ENCODE peak calls at places on chromosomes 6 and 20, in five cellular contexts. X is A549, N is H1, P is K562, E is HepG2. Q is an unnamed sample.

GRCh38 chr6:42532038-42532669 is 31.7 kb upstream of the UBR2 start:
- DNase-seq in X (peak), N (no peak), P (peak), E (peak), Q (no peak)

GRCh38 chr20:60049601-60050000 is 91.4 kb downstream of the CDH26 start:
- DNase-seq in X (no peak), N (no peak), P (no peak), E (no peak), Q (no peak)

GRCh38 chr6:139369568-139370046 is 4.8 kb downstream of the CITED2 start:
- DNase-seq in X (peak), N (no peak), P (no peak), E (peak), Q (no peak)

GRCh38 chr20:51553897-51554504 is 11.5 kb upstream of the NFATC2 start:
- DNase-seq in X (no peak), N (no peak), P (no peak), E (no peak), Q (no peak)

GRCh38 chr6:17339308-17339670 is 54.1 kb upstream of the CAP2 start:
- DNase-seq in X (no peak), N (no peak), P (no peak), E (no peak), Q (no peak)

GRCh38 chr6:32254761-32255211 is 30.9 kb upstream of the NOTCH4 start:
- DNase-seq in X (no peak), N (peak), P (no peak), E (no peak), Q (no peak)

GRCh38 chr20:9280654-9281053 is 211.8 kb downstream of the PLCB4 start:
- DNase-seq in X (no peak), N (no peak), P (no peak), E (no peak), Q (no peak)

GRCh38 chr6:116074732-116075387 is 14.2 kb upstream of the FRK start:
- DNase-seq in X (no peak), N (no peak), P (no peak), E (no peak), Q (no peak)

GRCh38 chr6:157641837-157642236 is 181.2 kb upstream of the SNX9 start:
- DNase-seq in X (no peak), N (no peak), P (no peak), E (no peak), Q (no peak)

GRCh38 chr6:96394727-96395126 is 126.9 kb upstream of the UFL1 start:
- DNase-seq in X (peak), N (no peak), P (no peak), E (peak), Q (no peak)

GRCh38 chr6:148947621-148948444 is 201.0 kb downstream of the UST start:
- DNase-seq in X (peak), N (peak), P (peak), E (peak), Q (peak)

GRCh38 chr6:130843575-130844320 is 16.5 kb downstream of the SMLR1 start:
- DNase-seq in X (peak), N (no peak), P (no peak), E (peak), Q (peak)

GRCh38 chr20:36812601-36813000 is 39.0 kb upstream of the DSN1 start:
- DNase-seq in X (no peak), N (no peak), P (no peak), E (no peak), Q (no peak)

GRCh38 chr20:45359406-45360148 is 3.4 kb upstream of the SYS1 start:
- DNase-seq in X (no peak), N (no peak), P (no peak), E (peak), Q (no peak)

GRCh38 chr6:118780728-118781127 is 113.2 kb upstream of the ASF1A start:
- DNase-seq in X (no peak), N (no peak), P (no peak), E (no peak), Q (no peak)

GRCh38 chr20:2301164-2301622 is 5.4 kb downstream of the TGM3 start:
- DNase-seq in X (peak), N (no peak), P (peak), E (peak), Q (peak)

GRCh38 chr20:36644032-36644712 is 1.8 kb downstream of the SLA2 start:
- DNase-seq in X (no peak), N (no peak), P (no peak), E (no peak), Q (no peak)

GRCh38 chr6:90121982-90122381 is 174.7 kb downstream of the BACH2 start:
- DNase-seq in X (no peak), N (no peak), P (no peak), E (no peak), Q (no peak)

GRCh38 chr6:44396968-44397367 is 9.5 kb downstream of the CDC5L start:
- DNase-seq in X (no peak), N (no peak), P (no peak), E (no peak), Q (no peak)
- TF ChIP-seq KDM1A in X (no peak), N (no peak), P (no peak), E (no peak), Q (no peak)

GRCh38 chr6:106788761-106789160 is 159.4 kb downstream of the QRSL1 start:
- DNase-seq in X (no peak), N (no peak), P (no peak), E (no peak), Q (no peak)

GRCh38 chr6:106790935-106791334 is 161.6 kb downstream of the QRSL1 start:
- DNase-seq in X (peak), N (no peak), P (no peak), E (no peak), Q (no peak)

GRCh38 chr6:106789436-106790145 is 160.2 kb downstream of the QRSL1 start:
- DNase-seq in X (no peak), N (no peak), P (no peak), E (no peak), Q (no peak)

GRCh38 chr6:106792536-106793236 is 163.3 kb downstream of the QRSL1 start:
- DNase-seq in X (no peak), N (no peak), P (no peak), E (peak), Q (no peak)

DNA sequence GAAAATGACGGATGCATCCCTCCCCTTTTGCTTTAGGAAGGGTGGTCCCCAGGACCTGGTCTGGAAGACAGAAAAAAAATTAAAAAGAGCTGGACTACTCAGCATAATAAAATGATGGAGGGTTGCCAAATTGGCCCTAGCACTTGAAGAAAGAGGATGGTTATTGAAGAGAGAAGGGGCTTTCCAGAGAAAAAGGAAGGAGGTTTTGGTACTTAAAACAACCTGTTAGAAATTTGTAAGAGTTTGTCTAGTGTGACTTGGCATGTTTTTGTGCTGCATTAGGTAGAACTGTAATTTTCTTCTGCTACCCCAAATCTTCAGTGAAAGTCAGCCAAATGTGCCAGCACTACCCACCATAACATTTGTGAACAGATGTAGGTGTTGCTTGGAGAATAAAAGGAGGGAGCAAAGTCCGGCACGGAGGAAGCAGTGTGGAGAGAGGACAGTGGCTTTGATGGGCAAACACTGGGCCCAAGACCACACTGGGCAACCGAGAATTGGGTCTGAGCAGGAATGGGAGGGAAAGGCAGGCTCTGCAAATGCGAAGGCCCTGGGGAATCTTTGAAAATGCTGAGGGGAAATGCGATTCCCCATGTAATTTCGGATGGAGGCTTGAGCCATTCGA is 160.9 kb downstream of the QRSL1 start:
- DNase-seq in X (no peak), N (no peak), P (no peak), E (peak), Q (no peak)
- TF ChIP-seq KDM1A in X (no peak), N (no peak), P (no peak), E (no peak), Q (no peak)

GRCh38 chr6:152863618-152864326 is 113.2 kb downstream of the VIP start:
- DNase-seq in X (peak), N (peak), P (peak), E (peak), Q (peak)
- TF ChIP-seq KDM1A in X (no peak), N (no peak), P (no peak), E (no peak), Q (no peak)

GRCh38 chr6:30075094-30075986 is at the start of gene RNF39:
- DNase-seq in X (no peak), N (peak), P (peak), E (peak), Q (no peak)

GRCh38 chr6:30073489-30074240 is 1.9 kb downstream of the RNF39 start:
- DNase-seq in X (no peak), N (no peak), P (no peak), E (no peak), Q (no peak)

GRCh38 chr6:30075987-30076311 is 380 bp upstream of the RNF39 start:
- DNase-seq in X (no peak), N (no peak), P (no peak), E (no peak), Q (no peak)

GRCh38 chr6:30076333-30076732 is 764 bp upstream of the RNF39 start:
- DNase-seq in X (no peak), N (no peak), P (no peak), E (peak), Q (no peak)

GRCh38 chr6:30074331-30075093 is 1.1 kb downstream of the RNF39 start:
- DNase-seq in X (no peak), N (peak), P (no peak), E (no peak), Q (no peak)
- TF ChIP-seq KDM1A in X (no peak), N (no peak), P (no peak), E (no peak), Q (no peak)

GRCh38 chr6:134099770-134100169 is 47.3 kb upstream of the SLC2A12 start:
- DNase-seq in X (no peak), N (no peak), P (no peak), E (no peak), Q (no peak)

GRCh38 chr6:134093007-134093573 is 40.7 kb upstream of the SLC2A12 start:
- DNase-seq in X (no peak), N (no peak), P (no peak), E (no peak), Q (peak)

GRCh38 chr6:134094436-134094835 is 42.0 kb upstream of the SLC2A12 start:
- DNase-seq in X (no peak), N (no peak), P (no peak), E (no peak), Q (no peak)

GRCh38 chr6:134098276-134098675 is 45.9 kb upstream of the SLC2A12 start:
- DNase-seq in X (no peak), N (no peak), P (no peak), E (no peak), Q (no peak)

GRCh38 chr6:134097114-134097707 is 44.8 kb upstream of the SLC2A12 start:
- DNase-seq in X (peak), N (peak), P (peak), E (peak), Q (peak)
- TF ChIP-seq KDM1A in X (no peak), N (no peak), P (no peak), E (no peak), Q (no peak)

GRCh38 chr6:78629836-78630235 is 237.5 kb upstream of the IRAK1BP1 start:
- DNase-seq in X (no peak), N (no peak), P (no peak), E (no peak), Q (no peak)

GRCh38 chr6:78623567-78623966 is 243.8 kb upstream of the IRAK1BP1 start:
- DNase-seq in X (no peak), N (no peak), P (no peak), E (no peak), Q (no peak)

GRCh38 chr6:78629154-78629721 is 238.1 kb upstream of the IRAK1BP1 start:
- DNase-seq in X (no peak), N (peak), P (no peak), E (no peak), Q (no peak)
- TF ChIP-seq KDM1A in X (no peak), N (no peak), P (no peak), E (no peak), Q (no peak)

GRCh38 chr6:13183446-13184088 is 144.8 kb downstream of the TBC1D7 start:
- DNase-seq in X (no peak), N (no peak), P (no peak), E (no peak), Q (no peak)
- TF ChIP-seq KDM1A in X (no peak), N (no peak), P (no peak), E (no peak), Q (no peak)

GRCh38 chr6:71476872-71477271 is 188.3 kb downstream of the OGFRL1 start:
- DNase-seq in X (no peak), N (no peak), P (no peak), E (no peak), Q (no peak)

GRCh38 chr6:71480577-71480976 is 192.0 kb downstream of the OGFRL1 start:
- DNase-seq in X (no peak), N (no peak), P (no peak), E (no peak), Q (no peak)

GRCh38 chr6:71476371-71476770 is 187.8 kb downstream of the OGFRL1 start:
- DNase-seq in X (no peak), N (no peak), P (no peak), E (no peak), Q (no peak)

GRCh38 chr6:71481021-71481420 is 192.4 kb downstream of the OGFRL1 start:
- DNase-seq in X (no peak), N (no peak), P (no peak), E (no peak), Q (no peak)

DNA sequence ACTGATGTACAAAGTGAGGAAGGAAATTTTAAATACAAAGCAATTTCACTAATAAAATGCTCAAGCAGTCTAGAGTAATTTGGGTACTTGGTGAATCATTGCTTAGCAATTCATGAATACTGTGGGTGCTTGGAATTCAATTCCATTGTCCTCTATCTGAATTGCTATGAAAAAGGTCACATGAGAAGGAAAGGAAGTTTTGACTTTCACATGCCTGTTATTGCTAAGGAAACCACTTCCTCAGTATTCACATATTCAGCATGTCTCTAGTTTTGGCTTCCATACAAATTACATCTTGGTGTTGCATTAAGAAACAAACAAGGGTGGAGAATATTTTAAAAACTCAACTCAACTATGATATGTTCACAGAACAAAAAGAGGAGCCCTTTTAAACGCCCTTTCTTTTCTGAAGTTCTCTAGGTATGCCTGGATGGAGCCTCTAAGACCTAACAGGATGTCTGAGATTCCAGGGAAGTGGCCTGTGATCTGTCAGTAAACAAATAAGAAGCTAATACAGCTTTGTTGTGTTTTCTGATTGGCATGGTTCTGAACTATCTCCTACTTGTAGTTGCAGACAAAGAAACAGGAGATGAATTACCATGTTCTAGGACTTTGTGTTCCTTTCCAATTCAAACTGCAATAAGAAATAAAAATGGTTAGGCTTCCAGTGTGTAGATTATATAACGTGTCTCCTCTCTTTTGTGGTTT is 190.4 kb downstream of the OGFRL1 start:
- DNase-seq in X (peak), N (no peak), P (no peak), E (no peak), Q (no peak)
- TF ChIP-seq KDM1A in X (no peak), N (no peak), P (no peak), E (no peak), Q (no peak)

DNA sequence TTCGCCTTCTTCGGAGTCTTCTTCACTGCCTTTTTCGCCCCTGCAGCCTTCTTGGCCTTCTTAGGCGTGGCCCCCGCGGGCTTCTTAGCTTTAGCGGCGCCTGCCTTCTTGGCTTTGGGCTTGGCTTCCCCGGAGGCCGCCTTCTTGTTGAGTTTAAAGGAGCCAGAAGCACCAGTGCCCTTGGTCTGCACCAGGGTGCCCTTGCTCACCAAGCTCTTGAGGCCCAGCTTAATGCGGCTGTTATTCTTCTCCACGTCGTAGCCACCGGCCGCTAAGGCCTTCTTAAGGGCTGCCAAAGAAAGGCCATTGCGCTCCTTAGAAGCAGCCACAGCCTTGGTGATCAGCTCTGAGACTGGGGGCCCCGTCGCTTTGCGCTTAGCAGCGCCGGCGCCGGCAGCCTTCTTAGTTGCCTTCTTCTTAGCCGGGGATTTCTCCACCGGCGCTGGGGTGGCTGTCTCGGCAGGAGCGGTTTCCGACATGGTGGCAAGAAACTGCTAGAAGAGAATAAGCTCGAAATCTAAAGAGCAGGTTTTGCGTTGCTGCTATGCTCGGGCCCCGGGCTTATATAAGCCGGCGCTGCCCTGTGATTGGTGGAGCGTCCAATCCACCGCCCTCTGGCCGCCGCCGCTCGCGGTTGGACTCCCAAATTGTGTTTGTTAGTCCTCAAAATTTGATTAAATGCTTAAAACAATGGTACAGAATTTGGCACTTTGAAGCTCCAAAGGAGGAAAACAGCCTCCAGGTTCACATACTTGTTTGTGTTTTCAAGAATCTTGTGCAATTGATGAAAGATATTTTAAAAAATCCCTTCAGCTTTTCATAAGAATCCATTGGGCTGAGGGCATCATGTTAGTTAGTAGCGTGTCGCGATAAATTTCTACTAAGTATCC is 44.9 kb downstream of the OR2B2 start:
- DNase-seq in X (peak), N (peak), P (peak), E (peak), Q (peak)
- TF ChIP-seq KDM1A in X (no peak), N (no peak), P (no peak), E (no peak), Q (no peak)

GRCh38 chr6:127484207-127484858 is 25.1 kb upstream of the KIAA0408 start:
- DNase-seq in X (peak), N (no peak), P (no peak), E (peak), Q (peak)
- TF ChIP-seq KDM1A in X (no peak), N (no peak), P (no peak), E (no peak), Q (no peak)

Q was measured in GM12878.